ENCODE peak calls at places on chromosomes 3 and 15, in six cellular contexts. X is thyroid gland, V is tibial nerve, W is MM.1S, A is ovary, E is heart right ventricle. B is an unnamed sample.

GRCh38 chr3:45686850-45687249 is 2.3 kb upstream of the SACM1L start:
- DNase-seq in X (no peak), V (no peak), W (no peak), A (no peak), E (no peak), B (no peak)

GRCh38 chr3:190384241-190384863 is 3.6 kb upstream of the CLDN16 start:
- DNase-seq in X (peak), V (peak), W (peak), A (no peak), E (no peak), B (no peak)

GRCh38 chr3:55476515-55476914 is 10.6 kb downstream of the WNT5A start:
- DNase-seq in X (no peak), V (no peak), W (no peak), A (no peak), E (no peak), B (no peak)

GRCh38 chr15:94769089-94769488 is 537.7 kb downstream of the MCTP2 start:
- DNase-seq in X (no peak), V (no peak), W (no peak), A (no peak), E (no peak), B (no peak)

GRCh38 chr3:58441514-58442450 is 8.2 kb upstream of the PDHB start:
- DNase-seq in X (no peak), V (no peak), W (no peak), A (no peak), E (no peak), B (no peak)

GRCh38 chr3:146160233-146160963 is 586 bp downstream of the PLOD2 start:
- DNase-seq in X (peak), V (peak), W (peak), A (peak), E (peak), B (peak)

GRCh38 chr15:48996276-48996675 is 32.6 kb upstream of the SHC4 start:
- DNase-seq in X (no peak), V (no peak), W (no peak), A (no peak), E (no peak), B (no peak)

GRCh38 chr15:82649226-82649999 is 2.2 kb upstream of the CPEB1 start:
- DNase-seq in X (no peak), V (no peak), W (no peak), A (no peak), E (no peak), B (no peak)

GRCh38 chr3:43760951-43761350 is 70.2 kb downstream of the ABHD5 start:
- DNase-seq in X (no peak), V (no peak), W (no peak), A (no peak), E (no peak), B (no peak)

GRCh38 chr15:91021516-91022074 is 799 bp downstream of the VPS33B start:
- DNase-seq in X (no peak), V (no peak), W (no peak), A (no peak), E (no peak), B (no peak)

GRCh38 chr3:54577313-54577712 is 350.5 kb downstream of the LRTM1 start:
- DNase-seq in X (no peak), V (no peak), W (no peak), A (no peak), E (no peak), B (no peak)

GRCh38 chr3:54957711-54958110 is 29.9 kb upstream of the LRTM1 start:
- DNase-seq in X (no peak), V (no peak), W (no peak), A (no peak), E (no peak), B (no peak)

GRCh38 chr3:136960838-136961836 is 3.4 kb downstream of the IL20RB start:
- DNase-seq in X (no peak), V (no peak), W (no peak), A (no peak), E (no peak), B (no peak)

GRCh38 chr15:90002428-90002844 is 1.3 kb downstream of the ZNF710 start:
- DNase-seq in X (peak), V (no peak), W (peak), A (peak), E (peak), B (peak)

GRCh38 chr3:55455915-55456314 is 31.2 kb downstream of the WNT5A start:
- DNase-seq in X (no peak), V (no peak), W (no peak), A (no peak), E (no peak), B (no peak)

GRCh38 chr3:45904931-45905330 is 18.6 kb downstream of the CCR9 start:
- DNase-seq in X (no peak), V (no peak), W (no peak), A (no peak), E (no peak), B (no peak)

GRCh38 chr3:54053201-54053600 is 69.2 kb upstream of the CACNA2D3 start:
- DNase-seq in X (no peak), V (no peak), W (no peak), A (no peak), E (no peak), B (no peak)

GRCh38 chr3:88595025-88595424 is 445.3 kb downstream of the C3orf38 start:
- DNase-seq in X (peak), V (no peak), W (peak), A (no peak), E (no peak), B (no peak)

GRCh38 chr15:39602143-39602542 is 21.3 kb downstream of the THBS1 start:
- DNase-seq in X (no peak), V (no peak), W (no peak), A (no peak), E (no peak), B (no peak)

GRCh38 chr3:115165266-115165665 is 18.2 kb upstream of the ZBTB20 start:
- DNase-seq in X (no peak), V (no peak), W (no peak), A (no peak), E (no peak), B (no peak)

GRCh38 chr3:10933470-10933957 is 59.0 kb upstream of the SLC6A1 start:
- DNase-seq in X (no peak), V (no peak), W (no peak), A (no peak), E (no peak), B (peak)

GRCh38 chr3:173440431-173440990 is 43.0 kb downstream of the NLGN1 start:
- DNase-seq in X (no peak), V (no peak), W (no peak), A (no peak), E (no peak), B (no peak)

GRCh38 chr15:39110746-39111145 is 470.1 kb upstream of the THBS1 start:
- DNase-seq in X (no peak), V (no peak), W (no peak), A (no peak), E (no peak), B (no peak)

GRCh38 chr15:99073008-99073714 is 31.7 kb upstream of the SYNM start:
- DNase-seq in X (no peak), V (no peak), W (no peak), A (no peak), E (no peak), B (no peak)

GRCh38 chr3:193702967-193703366 is 110.0 kb downstream of the OPA1 start:
- DNase-seq in X (no peak), V (no peak), W (no peak), A (no peak), E (no peak), B (no peak)

GRCh38 chr15:55858661-55859060 is 115.7 kb upstream of the PRTG start:
- DNase-seq in X (no peak), V (no peak), W (no peak), A (no peak), E (no peak), B (no peak)

GRCh38 chr3:56836276-56837163 is 34.8 kb upstream of the ARHGEF3 start:
- DNase-seq in X (no peak), V (no peak), W (no peak), A (no peak), E (no peak), B (no peak)

GRCh38 chr3:69092030-69092513 is 7.3 kb downstream of the ARL6IP5 start:
- DNase-seq in X (no peak), V (no peak), W (peak), A (no peak), E (no peak), B (no peak)

GRCh38 chr3:59653405-59654119 is 603.7 kb upstream of the CFAP20DC start:
- DNase-seq in X (no peak), V (no peak), W (no peak), A (no peak), E (no peak), B (no peak)

GRCh38 chr15:31887246-31887645 is 143.1 kb upstream of the CHRNA7 start:
- DNase-seq in X (no peak), V (no peak), W (no peak), A (no peak), E (no peak), B (no peak)

GRCh38 chr3:157257101-157257500 is 97.2 kb upstream of the CCNL1 start:
- DNase-seq in X (no peak), V (no peak), W (no peak), A (no peak), E (no peak), B (no peak)

GRCh38 chr15:95770191-95770590 is 560.3 kb upstream of the NR2F2 start:
- DNase-seq in X (no peak), V (no peak), W (no peak), A (no peak), E (no peak), B (no peak)

GRCh38 chr3:64270861-64271260 is 45.6 kb upstream of the PRICKLE2 start:
- DNase-seq in X (no peak), V (no peak), W (no peak), A (no peak), E (no peak), B (no peak)

GRCh38 chr3:88150371-88150770 is 612 bp downstream of the C3orf38 start:
- DNase-seq in X (no peak), V (no peak), W (peak), A (no peak), E (no peak), B (no peak)

GRCh38 chr3:122233109-122233952 is 49.9 kb downstream of the CASR start:
- DNase-seq in X (no peak), V (peak), W (no peak), A (no peak), E (no peak), B (peak)

GRCh38 chr3:173865900-173866498 is 468.5 kb downstream of the NLGN1 start:
- DNase-seq in X (no peak), V (no peak), W (peak), A (no peak), E (no peak), B (no peak)

GRCh38 chr3:86785381-86785780 is 205.6 kb downstream of the VGLL3 start:
- DNase-seq in X (no peak), V (no peak), W (no peak), A (no peak), E (no peak), B (no peak)

GRCh38 chr3:46098319-46098761 is 71.1 kb upstream of the XCR1 start:
- DNase-seq in X (no peak), V (peak), W (peak), A (no peak), E (peak), B (peak)

GRCh38 chr3:150315711-150316110 is 92.4 kb upstream of the TSC22D2 start:
- DNase-seq in X (peak), V (no peak), W (no peak), A (no peak), E (no peak), B (no peak)

DNA sequence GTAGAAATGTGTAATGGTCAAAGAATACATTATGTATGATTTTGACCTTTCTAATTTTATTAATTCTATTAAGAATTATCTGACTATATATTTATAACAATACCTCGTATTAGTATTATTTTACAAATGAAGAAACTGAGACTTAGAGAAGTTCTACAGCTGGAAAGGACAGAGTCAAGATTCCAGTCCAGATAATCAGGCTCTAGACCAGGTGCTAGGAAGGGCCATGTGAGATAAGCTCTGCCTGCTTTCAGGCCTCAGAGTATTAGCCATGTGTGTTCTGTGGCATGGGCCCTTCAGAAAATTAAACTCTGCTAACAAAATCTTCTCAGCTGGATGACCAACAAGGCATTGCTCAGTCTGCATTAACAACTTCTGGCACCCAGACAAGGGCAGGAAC is 87.5 kb downstream of the CD200R1L start:
- DNase-seq in X (no peak), V (no peak), W (no peak), A (no peak), E (no peak), B (no peak)
- H3K27ac ChIP-seq in X (no peak), V (no peak), W (no peak), A (no peak), E (no peak), B (no peak)

GRCh38 chr15:29820802-29821160 is 1.5 kb downstream of the TJP1 start:
- DNase-seq in X (no peak), V (no peak), W (no peak), A (no peak), E (no peak), B (no peak)

GRCh38 chr15:29822100-29822684 is at the start of gene TJP1:
- DNase-seq in X (peak), V (peak), W (peak), A (peak), E (peak), B (peak)

GRCh38 chr15:29822685-29823459 is 604 bp upstream of the TJP1 start:
- DNase-seq in X (peak), V (no peak), W (peak), A (peak), E (peak), B (peak)

GRCh38 chr15:29819979-29820801 is 2.1 kb downstream of the TJP1 start:
- DNase-seq in X (no peak), V (no peak), W (no peak), A (no peak), E (no peak), B (no peak)

GRCh38 chr15:29821416-29822099 is 710 bp downstream of the TJP1 start:
- DNase-seq in X (peak), V (peak), W (peak), A (peak), E (peak), B (peak)
- TF ChIP-seq CTCF in X (no peak), V (peak), W (peak), A (peak), E (peak), B (peak)

GRCh38 chr3:187987162-187987561 is 166.8 kb upstream of the LPP start:
- DNase-seq in X (no peak), V (no peak), W (no peak), A (no peak), E (no peak), B (no peak)

GRCh38 chr3:187986514-187986934 is 167.4 kb upstream of the LPP start:
- DNase-seq in X (peak), V (no peak), W (no peak), A (no peak), E (no peak), B (no peak)

GRCh38 chr3:187985636-187986035 is 168.3 kb upstream of the LPP start:
- DNase-seq in X (no peak), V (no peak), W (no peak), A (no peak), E (no peak), B (no peak)

GRCh38 chr3:187982149-187982548 is 171.8 kb upstream of the LPP start:
- DNase-seq in X (no peak), V (no peak), W (no peak), A (no peak), E (no peak), B (no peak)

GRCh38 chr3:187983484-187984124 is 170.4 kb upstream of the LPP start:
- DNase-seq in X (no peak), V (peak), W (no peak), A (peak), E (no peak), B (no peak)
- H3K27ac ChIP-seq in X (no peak), V (no peak), W (no peak), A (no peak), E (peak), B (no peak)

DNA sequence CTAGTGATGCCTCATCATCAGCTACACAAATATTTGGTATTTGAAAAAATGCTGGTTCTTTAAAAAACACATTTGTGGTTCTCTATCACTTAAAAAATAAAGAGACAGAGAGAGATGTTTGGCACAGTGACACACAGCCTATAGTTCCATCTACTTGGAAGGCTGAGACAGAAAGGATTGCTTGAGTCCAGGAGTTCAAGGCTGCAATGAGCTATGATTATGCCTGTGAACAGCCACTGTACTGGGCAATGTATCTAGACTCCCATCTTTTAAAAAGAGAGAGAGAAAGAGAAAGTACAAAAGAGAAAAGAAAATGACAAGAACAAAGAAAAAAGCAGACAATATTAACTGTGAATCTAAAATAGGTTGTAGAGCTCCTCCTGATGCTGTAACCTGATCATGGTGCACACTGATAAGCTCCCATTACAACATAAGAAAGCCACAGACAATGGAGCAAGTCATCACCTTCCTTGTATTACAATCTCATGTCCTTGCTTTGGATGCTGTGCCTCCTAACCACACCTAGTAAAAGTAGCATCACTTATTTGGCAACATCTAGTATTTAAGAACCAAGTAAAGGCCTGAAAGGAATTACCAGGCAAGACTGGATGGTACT is 31.7 kb upstream of the MAP4 start:
- DNase-seq in X (no peak), V (no peak), W (no peak), A (no peak), E (no peak), B (no peak)
- TF ChIP-seq CTCF in X (no peak), V (no peak), W (no peak), A (no peak), E (no peak), B (no peak)

GRCh38 chr3:27905625-27906024 is 183.5 kb upstream of the EOMES start:
- DNase-seq in X (no peak), V (no peak), W (no peak), A (no peak), E (no peak), B (no peak)

GRCh38 chr3:27907929-27908328 is 185.8 kb upstream of the EOMES start:
- DNase-seq in X (no peak), V (no peak), W (no peak), A (no peak), E (no peak), B (no peak)

GRCh38 chr3:27914199-27914598 is 192.1 kb upstream of the EOMES start:
- DNase-seq in X (no peak), V (no peak), W (no peak), A (no peak), E (no peak), B (no peak)

GRCh38 chr3:27907148-27907547 is 185.0 kb upstream of the EOMES start:
- DNase-seq in X (no peak), V (no peak), W (no peak), A (no peak), E (no peak), B (no peak)

GRCh38 chr3:27910456-27910855 is 188.3 kb upstream of the EOMES start:
- DNase-seq in X (no peak), V (peak), W (no peak), A (no peak), E (no peak), B (no peak)
- H3K27ac ChIP-seq in X (no peak), V (peak), W (no peak), A (no peak), E (no peak), B (no peak)

B was measured in tibial artery.